ENCODE peak calls at places on chromosomes 11 and 22, in seven cellular contexts. W is IMR-90, B is mesenchymal stem cell, P is neuronal stem cell, U is trophoblast cell, F is H9, Q is mesendoderm. C is an unnamed sample.

GRCh38 chr22:39297490-39298193 is 21.8 kb downstream of the RPL3 start:
- DNase-seq in W (no peak), B (peak), P (no peak), U (no peak), F (no peak), Q (peak), C (no peak)

GRCh38 chr11:41010361-41011050 is 448.9 kb downstream of the LRRC4C start:
- DNase-seq in W (no peak), B (no peak), P (no peak), U (no peak), F (no peak), Q (no peak), C (no peak)

GRCh38 chr11:113270080-113270479 is 44.3 kb upstream of the TTC12 start:
- DNase-seq in W (no peak), B (no peak), P (no peak), U (no peak), F (no peak), Q (no peak), C (no peak)

GRCh38 chr11:14908214-14908880 is 16.3 kb upstream of the CYP2R1 start:
- DNase-seq in W (peak), B (peak), P (no peak), U (peak), F (peak), Q (peak), C (no peak)

GRCh38 chr11:69321877-69322350 is 28.0 kb downstream of the MYEOV start:
- DNase-seq in W (peak), B (peak), P (no peak), U (no peak), F (no peak), Q (no peak), C (no peak)

GRCh38 chr11:85182437-85183109 is 444.6 kb downstream of the DLG2 start:
- DNase-seq in W (peak), B (peak), P (peak), U (no peak), F (peak), Q (peak), C (no peak)

GRCh38 chr22:40400173-40400572 is 29.8 kb downstream of the SGSM3 start:
- DNase-seq in W (no peak), B (no peak), P (no peak), U (no peak), F (no peak), Q (no peak), C (no peak)

GRCh38 chr11:112663947-112664634 is 297.1 kb upstream of the NCAM1 start:
- DNase-seq in W (no peak), B (no peak), P (no peak), U (no peak), F (no peak), Q (peak), C (no peak)

GRCh38 chr11:134412508-134413333 is 679 bp upstream of the B3GAT1 start:
- DNase-seq in W (no peak), B (no peak), P (peak), U (no peak), F (peak), Q (peak), C (no peak)

GRCh38 chr11:60917267-60917666 is 3.3 kb downstream of the TMEM109 start:
- DNase-seq in W (no peak), B (no peak), P (no peak), U (no peak), F (no peak), Q (no peak), C (no peak)

GRCh38 chr11:61598886-61599868 is 18.3 kb upstream of the SYT7 start:
- DNase-seq in W (peak), B (peak), P (no peak), U (no peak), F (peak), Q (peak), C (no peak)

GRCh38 chr11:45411221-45411946 is 125.2 kb upstream of the SYT13 start:
- DNase-seq in W (peak), B (peak), P (no peak), U (no peak), F (peak), Q (peak), C (no peak)

GRCh38 chr22:30285846-30286200 is 3.5 kb downstream of the CASTOR1 start:
- DNase-seq in W (no peak), B (no peak), P (no peak), U (no peak), F (no peak), Q (no peak), C (no peak)
- H3K23ac ChIP-seq in W (no peak), B (no peak), P (peak), U (no peak), F (no peak), Q (no peak), C (no peak)

DNA sequence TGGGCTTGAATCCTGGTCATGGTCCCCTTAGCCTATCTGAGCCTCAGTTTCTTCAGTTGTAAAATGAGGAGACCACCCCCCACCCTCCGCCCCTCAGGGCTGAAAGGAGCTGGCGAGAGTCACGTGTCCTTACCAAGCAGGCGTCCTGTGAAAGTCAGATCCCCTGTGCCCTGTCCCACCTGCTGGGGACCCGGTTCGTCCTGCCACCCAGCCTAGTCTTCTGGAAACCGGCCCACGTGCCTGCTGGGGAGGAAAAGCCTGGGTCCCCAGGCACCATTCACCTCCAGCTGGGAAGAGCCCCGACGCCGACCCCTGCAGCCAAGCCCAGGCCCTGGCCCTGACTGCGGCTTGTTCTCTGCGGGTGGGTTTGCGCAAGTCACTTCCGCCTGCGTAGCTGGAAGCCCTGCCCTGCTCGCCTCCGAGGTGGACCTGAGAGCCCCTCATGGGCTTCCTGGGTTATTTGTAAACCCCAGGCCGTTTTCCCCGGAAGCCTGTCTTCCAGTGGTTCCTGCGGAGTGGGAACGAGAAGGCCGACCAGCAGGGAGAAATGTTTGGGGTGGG is 679 bp upstream of the SSH3 start:
- DNase-seq in W (peak), B (peak), P (no peak), U (peak), F (peak), Q (peak), C (no peak)
- H3K4ac ChIP-seq in W (peak), B (peak), P (no peak), U (peak), F (no peak), Q (peak), C (peak)

DNA sequence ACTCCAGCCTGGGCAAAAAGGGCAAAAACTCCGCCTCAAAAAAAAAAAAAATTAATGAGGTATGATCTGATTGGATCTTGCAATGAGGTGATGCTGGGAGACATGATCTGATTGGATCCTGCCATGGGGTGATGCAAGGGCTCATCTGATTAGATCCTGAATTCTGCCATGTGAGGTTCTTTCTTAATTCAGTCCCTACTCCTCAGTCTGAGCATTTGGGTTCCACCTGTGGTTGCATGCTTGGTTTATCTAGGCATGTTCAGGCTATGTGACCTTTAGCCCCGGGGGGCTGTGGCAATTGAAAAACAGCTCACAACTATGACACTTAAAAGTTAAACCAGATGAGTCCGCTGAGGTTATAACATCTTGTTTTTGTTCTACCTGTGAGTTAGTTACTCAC is 4.8 kb upstream of the TRIM6 start:
- DNase-seq in W (no peak), B (no peak), P (no peak), U (peak), F (no peak), Q (no peak), C (no peak)
- H3K23ac ChIP-seq in W (no peak), B (no peak), P (no peak), U (no peak), F (no peak), Q (no peak), C (no peak)

GRCh38 chr22:22764085-22764484 is 119.7 kb downstream of the GGTLC2 start:
- DNase-seq in W (no peak), B (no peak), P (no peak), U (no peak), F (no peak), Q (no peak), C (peak)
- H3K4ac ChIP-seq in W (no peak), B (no peak), P (no peak), U (no peak), F (no peak), Q (no peak), C (no peak)

GRCh38 chr22:20123364-20124082 is 6.5 kb upstream of the TRMT2A start:
- DNase-seq in W (no peak), B (no peak), P (no peak), U (no peak), F (no peak), Q (no peak), C (no peak)

GRCh38 chr22:20121856-20122415 is 4.9 kb upstream of the TRMT2A start:
- DNase-seq in W (no peak), B (no peak), P (no peak), U (no peak), F (no peak), Q (no peak), C (no peak)

GRCh38 chr22:20125201-20126174 is 6.1 kb upstream of the ZDHHC8 start:
- DNase-seq in W (no peak), B (no peak), P (no peak), U (no peak), F (no peak), Q (no peak), C (no peak)

GRCh38 chr22:20126284-20127029 is 5.1 kb upstream of the ZDHHC8 start:
- DNase-seq in W (no peak), B (no peak), P (no peak), U (no peak), F (no peak), Q (no peak), C (no peak)

DNA sequence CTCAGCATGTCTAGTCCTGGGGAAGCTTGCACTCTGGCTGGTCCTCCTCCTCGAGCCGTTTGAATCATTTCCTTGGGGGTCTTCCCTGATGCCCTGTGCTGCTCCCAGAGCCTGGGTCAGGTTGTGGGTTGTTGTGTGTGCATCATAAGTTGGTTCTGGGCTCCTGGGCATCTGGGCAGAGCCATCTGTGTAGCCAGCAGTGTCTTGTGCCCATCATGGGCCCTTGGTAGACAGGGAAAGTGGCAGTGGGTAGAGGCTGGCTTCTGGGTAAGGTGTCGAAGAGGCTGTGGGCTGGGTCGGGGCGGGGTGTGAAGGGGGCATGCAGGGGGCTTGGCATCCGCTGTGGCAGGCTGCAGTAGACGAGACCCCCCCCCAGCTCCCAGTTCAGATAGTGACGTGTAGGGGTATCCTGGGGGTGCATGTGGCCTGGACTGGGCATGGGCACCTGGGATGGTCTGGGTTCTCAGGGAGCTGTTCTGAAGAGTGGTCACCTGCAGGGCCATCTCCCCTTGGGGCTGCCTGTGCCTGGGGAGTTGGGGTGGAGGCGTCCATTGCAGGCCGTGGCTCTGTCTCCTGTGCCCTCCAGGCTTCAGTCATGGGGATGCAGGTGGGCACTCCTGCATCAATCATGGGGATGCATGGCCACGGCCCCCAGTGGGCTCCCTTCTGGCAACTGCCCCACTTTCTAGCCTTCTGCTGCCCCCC is 7.2 kb upstream of the TRMT2A start:
- DNase-seq in W (no peak), B (no peak), P (no peak), U (no peak), F (no peak), Q (no peak), C (no peak)
- H3K23ac ChIP-seq in W (no peak), B (no peak), P (peak), U (no peak), F (no peak), Q (no peak), C (no peak)

DNA sequence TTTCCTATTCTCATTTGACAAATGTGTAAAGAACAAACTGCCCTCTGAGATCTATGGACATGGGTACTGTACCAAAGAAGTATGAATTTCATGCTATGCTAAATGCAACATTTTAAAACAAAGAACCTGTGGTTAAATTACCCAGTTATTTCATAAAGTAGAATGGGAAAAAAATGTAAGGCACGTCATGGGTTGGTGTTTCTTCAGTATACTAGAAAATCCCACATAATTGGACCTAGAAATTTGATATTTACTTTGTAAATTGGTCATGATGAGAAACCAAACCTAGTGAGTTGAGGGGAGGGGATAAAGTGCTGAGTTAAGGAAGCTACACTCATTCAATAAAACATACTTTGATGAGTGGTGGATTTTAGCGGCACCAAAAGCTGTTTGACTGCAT is 104.1 kb downstream of the ALX4 start:
- DNase-seq in W (no peak), B (no peak), P (no peak), U (no peak), F (no peak), Q (no peak), C (no peak)
- H3K4ac ChIP-seq in W (no peak), B (no peak), P (no peak), U (no peak), F (no peak), Q (no peak), C (no peak)